ENCODE peak calls at places on chromosomes 13 and 19, in five cellular contexts. M is thoracic aorta, S is PC-9, J is retinal pigment epithelial cell, K is A549. W is an unnamed sample.

GRCh38 chr13:34926513-34926912 is 15.6 kb upstream of the NBEA start:
- DNase-seq in M (no peak), S (no peak), J (no peak), K (peak), W (no peak)

GRCh38 chr13:30276178-30276577 is 31.2 kb downstream of the KATNAL1 start:
- DNase-seq in K (no peak), J (no peak), M (no peak), S (no peak), W (no peak)

GRCh38 chr13:73428137-73428536 is 369.3 kb downstream of the KLF5 start:
- DNase-seq in K (peak), M (no peak), S (peak), J (peak), W (no peak)

GRCh38 chr19:58228584-58229254 is at the start of gene ZNF544:
- DNase-seq in M (peak), K (peak), J (peak), S (peak), W (peak)

GRCh38 chr13:110538632-110539031 is 22.9 kb downstream of the RAB20 start:
- DNase-seq in M (no peak), K (no peak), J (no peak), S (no peak), W (no peak)

GRCh38 chr19:2528543-2529173 is 52.7 kb downstream of the GADD45B start:
- DNase-seq in K (no peak), S (peak), M (no peak), J (no peak), W (no peak)

GRCh38 chr13:110408286-110408685 is 101.2 kb downstream of the COL4A2 start:
- DNase-seq in K (no peak), J (no peak), M (no peak), S (no peak), W (no peak)

GRCh38 chr13:39957868-39958676 is 302.6 kb downstream of the COG6 start:
- DNase-seq in S (no peak), K (no peak), M (no peak), J (no peak), W (no peak)

GRCh38 chr13:43848250-43848649 is 31.3 kb downstream of the CCDC122 start:
- DNase-seq in K (peak), S (peak), M (no peak), J (no peak), W (no peak)

GRCh38 chr13:113770441-113770840 is 11.4 kb downstream of the TMEM255B start:
- DNase-seq in K (no peak), J (no peak), S (no peak), M (no peak), W (no peak)

GRCh38 chr13:87147076-87147475 is 524.1 kb upstream of the SLITRK5 start:
- DNase-seq in M (no peak), J (peak), S (no peak), K (no peak), W (no peak)

GRCh38 chr13:93794197-93794885 is 567.7 kb downstream of the GPC6 start:
- DNase-seq in J (no peak), M (no peak), K (no peak), S (no peak), W (no peak)

GRCh38 chr13:70253834-70254233 is 145.6 kb upstream of the KLHL1 start:
- DNase-seq in M (no peak), K (no peak), S (no peak), J (peak), W (no peak)

GRCh38 chr13:44146162-44146561 is 227.5 kb upstream of the SERP2 start:
- DNase-seq in J (no peak), M (no peak), S (no peak), K (no peak), W (no peak)

GRCh38 chr13:25046985-25047660 is 48.8 kb upstream of the PABPC3 start:
- DNase-seq in M (no peak), J (no peak), S (no peak), K (no peak), W (no peak)

GRCh38 chr13:103067751-103068563 is 1.7 kb upstream of the SLC10A2 start:
- DNase-seq in S (no peak), K (no peak), M (no peak), J (no peak), W (no peak)

DNA sequence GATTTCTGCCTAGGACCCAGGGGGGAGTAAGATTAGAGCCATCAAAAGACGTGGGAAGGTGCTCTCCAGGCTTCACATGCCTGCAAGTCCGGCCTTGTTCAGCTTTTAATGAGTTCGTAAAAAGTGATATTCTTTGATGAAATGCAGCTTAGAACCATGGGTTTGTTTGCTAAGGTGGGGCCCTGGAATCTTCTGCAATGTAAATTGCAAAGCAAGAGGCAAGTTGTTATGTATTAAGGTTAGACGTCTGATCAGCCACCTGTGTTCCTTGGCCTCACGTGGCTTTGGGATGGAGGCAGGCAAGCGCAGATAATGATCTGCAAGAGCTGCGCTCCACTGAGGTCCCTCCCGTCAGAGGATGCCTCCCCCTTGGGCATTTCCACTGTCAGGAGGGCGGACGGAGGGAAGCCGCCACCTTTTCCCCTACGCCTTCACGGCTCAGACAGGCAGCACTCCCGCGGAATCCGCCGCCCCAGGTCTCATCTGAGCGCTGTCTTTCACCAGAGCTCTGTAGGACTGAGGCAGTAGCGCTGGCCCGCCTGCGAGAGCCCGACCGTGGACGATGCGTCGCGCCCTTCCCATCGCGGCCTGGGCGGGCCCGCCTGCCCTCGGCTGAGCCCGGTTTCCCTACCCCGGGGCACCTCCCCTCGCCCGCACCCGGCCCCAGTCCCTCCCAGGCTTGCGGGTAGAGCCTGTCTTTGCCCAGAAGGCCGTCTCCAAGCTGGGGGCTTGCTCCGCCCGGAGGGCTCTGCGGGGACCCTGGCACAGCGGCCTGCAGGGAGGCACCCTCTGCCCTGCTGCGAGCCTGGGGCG is 111.0 kb downstream of the CRYL1 start:
- DNase-seq in M (no peak), J (no peak), S (no peak), K (no peak), W (no peak)
- H3K4me3 ChIP-seq in M (no peak), J (no peak), S (no peak), K (no peak), W (no peak)

GRCh38 chr19:18280247-18281081 is 958 bp downstream of the JUND start:
- DNase-seq in K (peak), S (peak), M (no peak), J (no peak), W (no peak)

GRCh38 chr19:18279516-18280246 is 1.7 kb downstream of the JUND start:
- DNase-seq in K (peak), S (peak), J (peak), M (peak), W (peak)

GRCh38 chr19:18282788-18283141 is 1.3 kb upstream of the JUND start:
- DNase-seq in J (no peak), K (peak), S (no peak), M (no peak), W (no peak)

GRCh38 chr19:18282021-18282787 is 782 bp upstream of the JUND start:
- DNase-seq in J (no peak), M (peak), S (peak), K (no peak), W (no peak)

DNA sequence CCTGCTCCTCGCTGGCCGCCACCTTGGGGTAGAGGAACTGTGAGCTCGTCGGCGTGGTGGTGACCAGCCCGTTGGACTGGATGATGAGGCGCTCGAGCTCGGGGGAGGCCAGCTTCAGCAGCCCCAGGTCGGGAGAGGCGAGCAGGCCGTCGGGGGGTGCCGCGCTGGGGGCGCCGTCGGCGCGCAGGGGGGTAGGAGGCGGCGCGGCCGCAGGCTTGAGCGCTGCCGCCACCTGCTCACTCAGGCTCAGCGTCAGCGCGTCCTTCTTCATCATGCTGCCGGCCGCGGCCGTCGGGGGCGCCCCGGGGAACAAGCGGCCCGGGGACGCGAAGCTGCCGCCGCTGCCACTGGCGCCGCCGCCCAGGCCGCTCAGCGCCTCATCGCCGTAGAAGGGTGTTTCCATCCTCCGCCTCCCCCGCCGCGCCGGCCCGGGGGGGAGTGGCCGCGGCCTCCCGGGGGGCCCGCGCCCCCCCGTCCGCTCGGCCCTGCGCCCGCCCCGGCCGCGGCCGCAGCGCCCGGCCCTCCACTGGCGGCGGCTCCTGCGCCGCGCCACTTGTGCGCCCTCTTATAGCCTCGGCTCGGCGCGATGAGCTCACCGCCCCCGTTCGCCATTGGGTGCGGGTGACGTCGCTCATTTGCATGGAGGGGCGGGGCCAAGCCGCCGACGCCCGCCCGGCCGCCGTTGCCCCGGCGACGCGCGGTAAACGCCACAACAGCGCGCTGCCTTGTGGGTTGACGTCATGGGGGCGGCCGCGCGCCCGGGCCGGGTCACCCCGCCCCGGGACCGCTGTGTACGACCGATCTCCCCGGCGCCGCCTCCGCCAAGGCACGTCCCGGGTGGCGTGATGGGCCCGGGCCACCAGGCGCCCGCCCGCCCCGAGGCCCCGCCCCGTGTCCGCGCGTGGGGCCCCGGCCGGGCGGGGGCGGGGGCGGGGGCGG is at the start of gene JUND:
- DNase-seq in J (peak), K (peak), S (peak), M (peak), W (peak)
- TF ChIP-seq CTCF in J (no peak), K (no peak), S (no peak), M (no peak), W (no peak)

DNA sequence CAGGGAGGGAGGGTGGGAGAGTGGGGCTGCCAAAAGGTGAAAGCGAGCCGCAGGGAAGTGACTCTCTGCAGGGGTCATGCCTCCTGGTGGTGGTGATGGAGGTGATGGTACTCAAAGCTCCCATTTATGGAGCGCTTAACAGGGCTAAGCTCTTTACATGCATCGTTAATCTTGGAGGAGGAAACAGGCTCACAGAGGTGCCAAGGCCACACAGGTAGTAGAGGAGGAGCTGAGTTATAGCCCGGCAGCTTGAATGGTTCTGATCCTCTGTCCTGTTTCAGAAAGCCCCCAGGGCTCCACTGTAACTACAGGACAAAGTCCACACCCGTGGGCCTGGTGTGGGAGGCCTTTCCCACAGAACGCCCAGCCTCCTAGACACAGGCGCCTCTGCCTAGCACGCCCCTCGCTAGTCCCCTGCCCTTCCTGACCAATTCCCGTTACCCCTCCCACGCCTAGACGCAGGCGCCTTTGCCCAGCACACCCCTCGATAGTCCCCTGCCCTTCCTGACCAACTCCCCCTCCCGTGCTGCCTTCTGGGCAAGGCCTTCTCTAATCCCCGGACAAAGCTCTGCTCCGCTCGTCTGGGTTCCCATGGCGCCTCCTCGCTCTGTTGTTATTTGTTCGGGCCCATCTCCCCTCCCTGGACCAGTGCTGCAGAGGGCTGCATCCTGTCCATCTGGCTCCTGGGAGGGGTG is 10.8 kb downstream of the PPP1R37 start:
- DNase-seq in K (no peak), S (no peak), J (peak), M (no peak), W (no peak)
- H3K4me3 ChIP-seq in K (no peak), S (no peak), J (no peak), M (no peak), W (no peak)

DNA sequence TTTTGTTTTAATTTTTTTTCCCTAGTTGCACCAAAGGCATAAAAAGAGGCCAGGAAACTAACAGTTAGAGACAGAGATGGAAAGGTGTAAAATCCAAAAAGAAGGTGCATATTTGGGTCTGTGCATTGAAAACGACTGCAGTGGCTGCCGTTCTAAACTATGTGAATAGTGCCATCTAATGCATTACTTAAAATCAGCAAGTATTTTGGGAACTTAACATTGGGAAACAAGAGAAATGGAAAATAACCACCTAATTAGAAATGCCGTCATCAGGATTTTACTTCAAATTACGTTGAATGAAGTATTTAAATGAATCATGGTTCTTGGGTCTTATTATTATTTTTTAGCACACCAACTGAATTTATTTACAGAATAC is 189.5 kb upstream of the MIR17HG start:
- DNase-seq in J (no peak), M (no peak), K (no peak), S (no peak), W (no peak)
- TF ChIP-seq CTCF in J (no peak), M (peak), K (no peak), S (no peak), W (peak)

GRCh38 chr19:3573858-3574637 is 1.3 kb downstream of the HMG20B start:
- DNase-seq in J (peak), K (peak), M (peak), S (peak), W (peak)

GRCh38 chr19:3570619-3571018 is 2.1 kb upstream of the HMG20B start:
- DNase-seq in M (no peak), K (no peak), J (no peak), S (no peak), W (no peak)

GRCh38 chr19:3572855-3573161 is at the start of gene HMG20B:
- DNase-seq in S (no peak), M (no peak), J (no peak), K (no peak), W (no peak)

GRCh38 chr19:3573162-3573857 is 566 bp downstream of the HMG20B start:
- DNase-seq in S (no peak), M (no peak), K (no peak), J (no peak), W (no peak)

DNA sequence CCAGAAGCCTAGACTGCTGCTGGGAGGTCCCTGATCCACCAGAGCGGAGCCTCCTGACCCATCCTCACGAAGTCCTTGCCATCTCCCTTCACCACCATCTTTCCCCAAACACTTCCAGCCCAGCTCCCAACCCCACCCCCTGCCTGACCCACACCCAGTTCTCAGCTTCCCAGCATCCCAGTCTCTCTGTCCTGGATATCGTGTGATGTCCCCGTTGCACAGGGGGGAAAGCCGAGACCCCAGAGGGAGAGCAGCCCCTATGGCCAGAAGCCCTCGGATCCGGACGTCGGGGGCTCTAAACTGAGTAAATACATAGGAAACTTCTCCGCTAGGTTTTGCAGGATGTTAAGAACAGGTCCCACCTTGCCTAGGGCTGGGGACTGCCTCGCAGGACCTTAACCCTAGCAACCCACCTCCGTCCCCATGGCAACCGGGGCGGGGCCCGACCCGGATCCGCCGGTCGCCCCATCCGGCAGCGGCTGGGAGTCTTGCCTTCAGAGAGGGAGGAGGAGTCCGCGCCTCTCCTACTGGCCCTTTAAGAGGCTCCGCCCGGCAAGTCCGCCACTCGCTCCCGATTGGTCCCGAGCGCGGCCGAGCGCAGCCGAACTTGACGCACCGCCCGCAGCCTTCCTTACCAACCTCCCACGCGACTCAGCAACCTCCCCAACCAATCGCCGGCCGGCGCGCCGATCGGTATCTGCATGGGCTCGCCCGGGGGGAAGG is 451 bp upstream of the HMG20B start:
- DNase-seq in J (peak), K (peak), S (peak), M (peak), W (peak)
- H3K4me3 ChIP-seq in J (peak), K (peak), S (peak), M (peak), W (peak)

GRCh38 chr19:49913720-49914119 is 15.3 kb upstream of the ATF5 start:
- DNase-seq in M (no peak), K (no peak), S (no peak), J (no peak), W (no peak)

GRCh38 chr19:49916839-49917733 is 11.9 kb upstream of the ATF5 start:
- DNase-seq in S (no peak), M (no peak), K (no peak), J (no peak), W (no peak)

GRCh38 chr19:49918089-49918488 is 10.9 kb upstream of the ATF5 start:
- DNase-seq in J (no peak), K (no peak), S (no peak), M (no peak), W (no peak)

GRCh38 chr19:49912965-49913685 is 15.9 kb upstream of the ATF5 start:
- DNase-seq in K (no peak), J (no peak), S (no peak), M (no peak), W (no peak)

DNA sequence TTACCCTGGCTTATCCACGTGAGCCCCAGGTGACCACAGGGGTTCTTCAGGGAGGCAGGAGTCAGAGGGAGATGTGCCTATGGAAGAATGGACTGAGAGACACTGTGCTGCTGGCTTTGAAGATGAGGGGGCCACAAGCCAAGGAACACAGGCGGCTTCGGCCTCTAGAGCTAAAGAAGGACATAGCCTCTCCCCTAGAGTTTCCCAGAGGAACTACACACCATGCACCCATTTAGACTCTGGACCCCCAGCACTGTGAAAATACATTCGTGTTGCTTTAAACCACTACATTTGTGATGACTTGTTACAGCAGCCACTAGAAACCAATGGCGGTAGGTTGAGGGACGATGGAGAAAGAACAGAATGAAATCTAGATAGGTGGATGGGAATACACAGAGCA is 13.7 kb upstream of the ATF5 start:
- DNase-seq in K (no peak), J (no peak), S (no peak), M (no peak), W (no peak)
- TF ChIP-seq CTCF in K (no peak), J (no peak), S (peak), M (no peak), W (no peak)

GRCh38 chr19:10295847-10296591 is 6.3 kb downstream of the ICAM5 start:
- DNase-seq in S (no peak), K (no peak), J (no peak), M (no peak), W (no peak)
- H3K4me3 ChIP-seq in S (no peak), K (peak), J (no peak), M (peak), W (no peak)

GRCh38 chr13:59464926-59465325 is 698.8 kb downstream of the DIAPH3 start:
- DNase-seq in J (no peak), M (no peak), S (no peak), K (no peak), W (no peak)

GRCh38 chr13:59461411-59461810 is 702.3 kb downstream of the DIAPH3 start:
- DNase-seq in S (no peak), J (no peak), K (no peak), M (no peak), W (no peak)

GRCh38 chr13:59463023-59463422 is 700.7 kb downstream of the DIAPH3 start:
- DNase-seq in K (no peak), M (no peak), S (no peak), J (no peak), W (no peak)

GRCh38 chr13:59458908-59459579 is 704.7 kb downstream of the DIAPH3 start:
- DNase-seq in K (no peak), S (no peak), M (no peak), J (no peak), W (peak)

GRCh38 chr13:59459972-59460371 is 703.8 kb downstream of the DIAPH3 start:
- DNase-seq in K (no peak), J (no peak), S (no peak), M (no peak), W (no peak)
- TF ChIP-seq CTCF in K (no peak), J (no peak), S (no peak), M (no peak), W (no peak)

GRCh38 chr19:38869160-38869835 is 8.8 kb downstream of the RINL start:
- DNase-seq in S (no peak), M (no peak), J (no peak), K (no peak), W (no peak)
- H3K4me3 ChIP-seq in S (no peak), M (peak), J (peak), K (peak), W (peak)